ENCODE peak calls at places on chromosomes 1 and 21, in five cellular contexts. One of them, this sample, is unnamed.
A peak's percentile ranks its signal among the peaks of the same experiment; 100 is the strongest.

GRCh38 chr21:35641271-35642016 is 418.9 kb downstream of the SETD4 start:
- DNase-seq in H1: no peak
- DNase-seq in lower lobe of right lung: no peak
- DNase-seq in neuronal stem cell: no peak
- DNase-seq in aorta: no peak
- DNase-seq in this sample: no peak

GRCh38 chr1:168736450-168736980 is 7.5 kb upstream of the DPT start:
- DNase-seq in H1: no peak
- DNase-seq in lower lobe of right lung: no peak
- DNase-seq in neuronal stem cell: no peak
- DNase-seq in aorta: no peak
- DNase-seq in this sample: no peak

GRCh38 chr1:52842643-52843310 is at the start of gene ZYG11A:
- DNase-seq in H1: peak; percentile 56
- DNase-seq in lower lobe of right lung: peak; percentile 61
- DNase-seq in neuronal stem cell: peak; percentile 54
- DNase-seq in aorta: peak; percentile 66
- DNase-seq in this sample: peak; percentile 68

GRCh38 chr1:226827458-226827857 is 43.0 kb upstream of the PSEN2 start:
- DNase-seq in H1: no peak
- DNase-seq in lower lobe of right lung: peak; percentile 76
- DNase-seq in neuronal stem cell: no peak
- DNase-seq in aorta: peak; percentile 74
- DNase-seq in this sample: no peak

GRCh38 chr1:208134491-208134890 is 109.7 kb downstream of the PLXNA2 start:
- DNase-seq in H1: no peak
- DNase-seq in lower lobe of right lung: no peak
- DNase-seq in neuronal stem cell: no peak
- DNase-seq in aorta: no peak
- DNase-seq in this sample: no peak

GRCh38 chr1:235069577-235070563 is 58.8 kb downstream of the TOMM20 start:
- DNase-seq in H1: no peak
- DNase-seq in lower lobe of right lung: peak; percentile 85
- DNase-seq in neuronal stem cell: no peak
- DNase-seq in aorta: peak; percentile 82
- DNase-seq in this sample: peak; percentile 32

GRCh38 chr1:213931804-213932203 is 56.0 kb upstream of the PROX1 start:
- DNase-seq in H1: peak; percentile 13
- DNase-seq in lower lobe of right lung: no peak
- DNase-seq in neuronal stem cell: no peak
- DNase-seq in aorta: no peak
- DNase-seq in this sample: no peak

GRCh38 chr1:22210636-22211035 is 67.7 kb upstream of the WNT4 start:
- DNase-seq in H1: no peak
- DNase-seq in lower lobe of right lung: no peak
- DNase-seq in neuronal stem cell: no peak
- DNase-seq in aorta: no peak
- DNase-seq in this sample: no peak

GRCh38 chr1:219027161-219027673 is 146.5 kb upstream of the LYPLAL1 start:
- DNase-seq in H1: no peak
- DNase-seq in lower lobe of right lung: no peak
- DNase-seq in neuronal stem cell: no peak
- DNase-seq in aorta: no peak
- DNase-seq in this sample: no peak

GRCh38 chr21:20814090-20814489 is 184.1 kb upstream of the NCAM2 start:
- DNase-seq in H1: no peak
- DNase-seq in lower lobe of right lung: no peak
- DNase-seq in neuronal stem cell: no peak
- DNase-seq in aorta: no peak
- DNase-seq in this sample: no peak

GRCh38 chr1:97384294-97384952 is 536.4 kb downstream of the DPYD start:
- DNase-seq in H1: no peak
- DNase-seq in lower lobe of right lung: no peak
- DNase-seq in neuronal stem cell: no peak
- DNase-seq in aorta: no peak
- DNase-seq in this sample: peak; percentile 82

GRCh38 chr1:202029171-202029665 is 18.8 kb downstream of the ELF3 start:
- DNase-seq in H1: no peak
- DNase-seq in lower lobe of right lung: no peak
- DNase-seq in neuronal stem cell: no peak
- DNase-seq in aorta: no peak
- DNase-seq in this sample: peak; percentile 88

GRCh38 chr1:53294557-53294956 is 33.3 kb downstream of the LRP8 start:
- DNase-seq in H1: no peak
- DNase-seq in lower lobe of right lung: no peak
- DNase-seq in neuronal stem cell: no peak
- DNase-seq in aorta: no peak
- DNase-seq in this sample: no peak

GRCh38 chr1:76068542-76068941 is 6.0 kb upstream of the ST6GALNAC3 start:
- DNase-seq in H1: no peak
- DNase-seq in lower lobe of right lung: no peak
- DNase-seq in neuronal stem cell: no peak
- DNase-seq in aorta: no peak
- DNase-seq in this sample: peak; percentile 83

GRCh38 chr1:173044656-173045055 is 6.1 kb downstream of the TNFSF18 start:
- DNase-seq in H1: no peak
- DNase-seq in lower lobe of right lung: no peak
- DNase-seq in neuronal stem cell: no peak
- DNase-seq in aorta: no peak
- DNase-seq in this sample: no peak

GRCh38 chr1:87369736-87370135 is 41.1 kb downstream of the LMO4 start:
- DNase-seq in H1: no peak
- DNase-seq in lower lobe of right lung: no peak
- DNase-seq in neuronal stem cell: no peak
- DNase-seq in aorta: no peak
- DNase-seq in this sample: no peak

GRCh38 chr1:151839457-151840409 is at the start of gene C2CD4D:
- DNase-seq in H1: peak; percentile 65
- DNase-seq in lower lobe of right lung: peak; percentile 68
- DNase-seq in neuronal stem cell: peak; percentile 53
- DNase-seq in aorta: peak; percentile 50
- DNase-seq in this sample: peak; percentile 67

GRCh38 chr1:201069636-201070035 is 42.6 kb downstream of the CACNA1S start:
- DNase-seq in H1: no peak
- DNase-seq in lower lobe of right lung: no peak
- DNase-seq in neuronal stem cell: no peak
- DNase-seq in aorta: no peak
- DNase-seq in this sample: no peak

GRCh38 chr1:223870617-223871574 is 25.1 kb upstream of the TP53BP2 start:
- DNase-seq in H1: no peak
- DNase-seq in lower lobe of right lung: peak; percentile 76
- DNase-seq in neuronal stem cell: no peak
- DNase-seq in aorta: peak; percentile 69
- DNase-seq in this sample: no peak

GRCh38 chr1:230156536-230156935 is 89.5 kb downstream of the GALNT2 start:
- DNase-seq in H1: no peak
- DNase-seq in lower lobe of right lung: no peak
- DNase-seq in neuronal stem cell: no peak
- DNase-seq in aorta: no peak
- DNase-seq in this sample: no peak

GRCh38 chr21:39911286-39911685 is 44.0 kb downstream of the PCP4 start:
- DNase-seq in H1: no peak
- DNase-seq in lower lobe of right lung: no peak
- DNase-seq in neuronal stem cell: no peak
- DNase-seq in aorta: no peak
- DNase-seq in this sample: no peak

GRCh38 chr1:243420369-243420768 is 164.5 kb downstream of the SDCCAG8 start:
- DNase-seq in H1: no peak
- DNase-seq in lower lobe of right lung: no peak
- DNase-seq in neuronal stem cell: no peak
- DNase-seq in aorta: no peak
- DNase-seq in this sample: no peak

GRCh38 chr1:72122099-72122893 is 160.0 kb downstream of the NEGR1 start:
- DNase-seq in H1: no peak
- DNase-seq in lower lobe of right lung: no peak
- DNase-seq in neuronal stem cell: no peak
- DNase-seq in aorta: no peak
- DNase-seq in this sample: no peak

GRCh38 chr1:1422465-1423244 is 1.6 kb upstream of the ANKRD65 start:
- DNase-seq in H1: no peak
- DNase-seq in lower lobe of right lung: no peak
- DNase-seq in neuronal stem cell: no peak
- DNase-seq in aorta: peak; percentile 24
- DNase-seq in this sample: peak; percentile 50

GRCh38 chr1:117051224-117052064 is 8.7 kb upstream of the TTF2 start:
- DNase-seq in H1: no peak
- DNase-seq in lower lobe of right lung: peak; percentile 64
- DNase-seq in neuronal stem cell: no peak
- DNase-seq in aorta: peak; percentile 54
- DNase-seq in this sample: no peak

GRCh38 chr1:32651461-32652073 is 559 bp downstream of the RBBP4 start:
- DNase-seq in H1: no peak
- DNase-seq in lower lobe of right lung: no peak
- DNase-seq in neuronal stem cell: no peak
- DNase-seq in aorta: no peak
- DNase-seq in this sample: no peak

GRCh38 chr1:152347116-152347728 is 12.6 kb downstream of the FLG2 start:
- DNase-seq in H1: no peak
- DNase-seq in lower lobe of right lung: no peak
- DNase-seq in neuronal stem cell: no peak
- DNase-seq in aorta: no peak
- DNase-seq in this sample: peak; percentile 57

GRCh38 chr1:159869173-159869572 is 6.7 kb upstream of the VSIG8 start:
- DNase-seq in H1: no peak
- DNase-seq in lower lobe of right lung: no peak
- DNase-seq in neuronal stem cell: no peak
- DNase-seq in aorta: no peak
- DNase-seq in this sample: no peak

GRCh38 chr1:232767381-232768074 is 37.7 kb upstream of the MAP10 start:
- DNase-seq in H1: no peak
- DNase-seq in lower lobe of right lung: peak; percentile 49
- DNase-seq in neuronal stem cell: no peak
- DNase-seq in aorta: peak; percentile 55
- DNase-seq in this sample: no peak

GRCh38 chr1:20261095-20261494 is 29.6 kb upstream of the VWA5B1 start:
- DNase-seq in H1: no peak
- DNase-seq in lower lobe of right lung: no peak
- DNase-seq in neuronal stem cell: no peak
- DNase-seq in aorta: no peak
- DNase-seq in this sample: no peak
- H3K27ac ChIP-seq in H1: no peak overlapping the region
- H3K27ac ChIP-seq in lower lobe of right lung: no peak overlapping the region
- H3K27ac ChIP-seq in neuronal stem cell: no peak overlapping the region
- H3K27ac ChIP-seq in aorta: no peak overlapping the region
- H3K27ac ChIP-seq in this sample: no peak overlapping the region

GRCh38 chr1:11925938-11926292 is 312 bp downstream of the KIAA2013 start:
- DNase-seq in H1: no peak
- DNase-seq in lower lobe of right lung: peak; percentile 60
- DNase-seq in neuronal stem cell: no peak
- DNase-seq in aorta: peak; percentile 59
- DNase-seq in this sample: no peak

GRCh38 chr1:11924334-11925195 is 1.7 kb downstream of the KIAA2013 start:
- DNase-seq in H1: no peak
- DNase-seq in lower lobe of right lung: no peak
- DNase-seq in neuronal stem cell: no peak
- DNase-seq in aorta: no peak
- DNase-seq in this sample: no peak

GRCh38 chr1:11923827-11924113 is 2.5 kb downstream of the KIAA2013 start:
- DNase-seq in H1: no peak
- DNase-seq in lower lobe of right lung: no peak
- DNase-seq in neuronal stem cell: no peak
- DNase-seq in aorta: no peak
- DNase-seq in this sample: no peak

GRCh38 chr1:11921022-11921421 is 5.2 kb downstream of the KIAA2013 start:
- DNase-seq in H1: no peak
- DNase-seq in lower lobe of right lung: no peak
- DNase-seq in neuronal stem cell: no peak
- DNase-seq in aorta: no peak
- DNase-seq in this sample: no peak

GRCh38 chr1:11923069-11923826 is 3.0 kb downstream of the KIAA2013 start:
- DNase-seq in H1: no peak
- DNase-seq in lower lobe of right lung: no peak
- DNase-seq in neuronal stem cell: no peak
- DNase-seq in aorta: no peak
- DNase-seq in this sample: no peak
- H3K4me1 ChIP-seq in H1: peaks cover 8% of the 10 kb centered on the region
- H3K4me1 ChIP-seq in lower lobe of right lung: peaks cover 47% of the 10 kb centered on the region
- H3K4me1 ChIP-seq in neuronal stem cell: peaks cover 15% of the 10 kb centered on the region
- H3K4me1 ChIP-seq in aorta: no peaks in the 10 kb centered on the region
- H3K4me1 ChIP-seq in this sample: peaks cover 31% of the 10 kb centered on the region

GRCh38 chr1:27356628-27357280 is 10.0 kb downstream of the MAP3K6 start:
- DNase-seq in H1: no peak
- DNase-seq in lower lobe of right lung: peak; percentile 57
- DNase-seq in neuronal stem cell: no peak
- DNase-seq in aorta: no peak
- DNase-seq in this sample: no peak
- H3K4me3 ChIP-seq in H1: no peak overlapping the region
- H3K4me3 ChIP-seq in lower lobe of right lung: peak overlapping the region; percentile 35
- H3K4me3 ChIP-seq in neuronal stem cell: no peak overlapping the region
- H3K4me3 ChIP-seq in aorta: no peak overlapping the region
- H3K4me3 ChIP-seq in this sample: no peak overlapping the region

DNA sequence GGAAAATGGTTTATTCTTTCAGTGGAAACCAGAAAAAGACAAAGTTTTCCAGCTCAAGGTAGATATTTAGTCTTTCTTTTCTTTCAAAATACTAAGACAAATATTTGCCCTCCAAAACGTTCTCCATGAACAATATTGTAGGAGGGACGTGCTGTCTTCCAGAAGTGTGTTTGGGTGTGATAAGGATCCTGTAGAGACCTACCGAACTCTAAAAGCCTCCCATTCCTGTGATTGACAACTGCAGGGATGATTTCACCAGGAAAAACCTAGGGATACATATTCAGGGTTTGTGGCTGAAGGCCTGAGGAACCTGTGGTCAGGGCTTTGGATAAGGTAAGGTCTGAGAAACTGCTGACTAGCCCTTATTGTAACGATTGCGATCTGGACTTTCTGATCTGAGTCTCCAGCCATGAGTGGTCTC is 167.1 kb downstream of the ZNF648 start:
- DNase-seq in H1: no peak
- DNase-seq in lower lobe of right lung: no peak
- DNase-seq in neuronal stem cell: no peak
- DNase-seq in aorta: no peak
- DNase-seq in this sample: no peak
- H3K27ac ChIP-seq in H1: no peak overlapping the region
- H3K27ac ChIP-seq in lower lobe of right lung: no peak overlapping the region
- H3K27ac ChIP-seq in neuronal stem cell: no peak overlapping the region
- H3K27ac ChIP-seq in aorta: no peak overlapping the region
- H3K27ac ChIP-seq in this sample: no peak overlapping the region

DNA sequence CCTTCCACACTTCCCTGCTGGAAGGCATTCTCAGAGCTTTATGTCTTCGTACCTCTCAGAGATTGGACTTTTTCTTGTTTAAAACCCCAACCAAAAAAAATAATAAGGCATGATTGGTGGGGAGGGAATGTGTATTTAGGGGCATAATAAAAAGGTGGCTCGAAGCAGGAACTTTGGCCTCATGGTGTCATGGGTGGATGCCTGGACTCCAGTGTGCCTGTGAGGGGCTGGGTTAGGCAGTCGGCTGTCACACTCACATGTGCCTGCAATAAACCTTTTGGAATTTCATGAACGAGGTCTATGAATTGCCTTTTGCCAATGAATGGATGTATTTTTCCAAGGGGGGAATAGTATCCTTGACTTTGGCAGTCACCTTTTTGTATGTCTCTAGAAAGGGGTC is 131.3 kb downstream of the EDEM3 start:
- DNase-seq in H1: no peak
- DNase-seq in lower lobe of right lung: no peak
- DNase-seq in neuronal stem cell: no peak
- DNase-seq in aorta: no peak
- DNase-seq in this sample: no peak
- H3K4me1 ChIP-seq in H1: peaks cover 6% of the 10 kb centered on the region
- H3K4me1 ChIP-seq in lower lobe of right lung: peaks cover 29% of the 10 kb centered on the region
- H3K4me1 ChIP-seq in neuronal stem cell: no peaks in the 10 kb centered on the region
- H3K4me1 ChIP-seq in aorta: no peaks in the 10 kb centered on the region
- H3K4me1 ChIP-seq in this sample: no peaks in the 10 kb centered on the region